ENCODE peak calls at places on chromosome 14, in eight cellular contexts. One of them, this sample, is unnamed. For H3K4me1, the result is how much of the 10 kb centered on the place peaks cover.

GRCh38 chr14:91318911-91319310 is 74.4 kb upstream of the GPR68 start:
- DNase-seq in transverse colon: no peak
- DNase-seq in cardiac muscle cell: no peak
- DNase-seq in mammary epithelial cell: no peak
- DNase-seq in Peyer's patch: no peak
- DNase-seq in OCI-LY7: no peak
- DNase-seq in GM23248: no peak
- DNase-seq in psoas muscle: no peak
- DNase-seq in this sample: no peak

GRCh38 chr14:50355692-50356091 is 41.0 kb downstream of the CDKL1 start:
- DNase-seq in transverse colon: no peak
- DNase-seq in cardiac muscle cell: no peak
- DNase-seq in mammary epithelial cell: no peak
- DNase-seq in Peyer's patch: no peak
- DNase-seq in OCI-LY7: no peak
- DNase-seq in GM23248: no peak
- DNase-seq in psoas muscle: no peak
- DNase-seq in this sample: no peak

GRCh38 chr14:52640137-52640536 is 55.2 kb downstream of the ERO1A start:
- DNase-seq in transverse colon: no peak
- DNase-seq in cardiac muscle cell: no peak
- DNase-seq in mammary epithelial cell: no peak
- DNase-seq in Peyer's patch: no peak
- DNase-seq in OCI-LY7: no peak
- DNase-seq in GM23248: no peak
- DNase-seq in psoas muscle: no peak
- DNase-seq in this sample: no peak

GRCh38 chr14:37695836-37696235 is 100.4 kb downstream of the TTC6 start:
- DNase-seq in transverse colon: no peak
- DNase-seq in cardiac muscle cell: no peak
- DNase-seq in mammary epithelial cell: no peak
- DNase-seq in Peyer's patch: no peak
- DNase-seq in OCI-LY7: no peak
- DNase-seq in GM23248: peak
- DNase-seq in psoas muscle: no peak
- DNase-seq in this sample: no peak

GRCh38 chr14:59085207-59085739 is 103.2 kb upstream of the DAAM1 start:
- DNase-seq in transverse colon: no peak
- DNase-seq in cardiac muscle cell: no peak
- DNase-seq in mammary epithelial cell: peak
- DNase-seq in Peyer's patch: no peak
- DNase-seq in OCI-LY7: no peak
- DNase-seq in GM23248: peak
- DNase-seq in psoas muscle: no peak
- DNase-seq in this sample: no peak

GRCh38 chr14:60807971-60808370 is 73.4 kb downstream of the MNAT1 start:
- DNase-seq in transverse colon: no peak
- DNase-seq in cardiac muscle cell: no peak
- DNase-seq in mammary epithelial cell: no peak
- DNase-seq in Peyer's patch: no peak
- DNase-seq in OCI-LY7: no peak
- DNase-seq in GM23248: peak
- DNase-seq in psoas muscle: no peak
- DNase-seq in this sample: no peak

GRCh38 chr14:45135181-45135580 is 549 bp upstream of the FANCM start:
- DNase-seq in transverse colon: no peak
- DNase-seq in cardiac muscle cell: peak
- DNase-seq in mammary epithelial cell: no peak
- DNase-seq in Peyer's patch: no peak
- DNase-seq in OCI-LY7: peak
- DNase-seq in GM23248: peak
- DNase-seq in psoas muscle: no peak
- DNase-seq in this sample: no peak

GRCh38 chr14:91258021-91258618 is 13.6 kb upstream of the GPR68 start:
- DNase-seq in transverse colon: peak
- DNase-seq in cardiac muscle cell: no peak
- DNase-seq in mammary epithelial cell: peak
- DNase-seq in Peyer's patch: no peak
- DNase-seq in OCI-LY7: no peak
- DNase-seq in GM23248: peak
- DNase-seq in psoas muscle: peak
- DNase-seq in this sample: no peak

GRCh38 chr14:60242420-60242819 is 6.6 kb upstream of the PPM1A start:
- DNase-seq in transverse colon: no peak
- DNase-seq in cardiac muscle cell: no peak
- DNase-seq in mammary epithelial cell: no peak
- DNase-seq in Peyer's patch: no peak
- DNase-seq in OCI-LY7: peak
- DNase-seq in GM23248: no peak
- DNase-seq in psoas muscle: no peak
- DNase-seq in this sample: no peak

GRCh38 chr14:102777711-102778615 is 714 bp downstream of the TRAF3 start:
- DNase-seq in transverse colon: peak
- DNase-seq in cardiac muscle cell: peak
- DNase-seq in mammary epithelial cell: peak
- DNase-seq in Peyer's patch: peak
- DNase-seq in OCI-LY7: peak
- DNase-seq in GM23248: peak
- DNase-seq in psoas muscle: no peak
- DNase-seq in this sample: no peak

GRCh38 chr14:57747036-57747435 is 118.9 kb downstream of the SLC35F4 start:
- DNase-seq in transverse colon: peak
- DNase-seq in cardiac muscle cell: no peak
- DNase-seq in mammary epithelial cell: peak
- DNase-seq in Peyer's patch: no peak
- DNase-seq in OCI-LY7: no peak
- DNase-seq in GM23248: peak
- DNase-seq in psoas muscle: no peak
- DNase-seq in this sample: peak

GRCh38 chr14:98605043-98605442 is 667.0 kb downstream of the BCL11B start:
- DNase-seq in transverse colon: no peak
- DNase-seq in cardiac muscle cell: no peak
- DNase-seq in mammary epithelial cell: no peak
- DNase-seq in Peyer's patch: no peak
- DNase-seq in OCI-LY7: no peak
- DNase-seq in GM23248: no peak
- DNase-seq in psoas muscle: no peak
- DNase-seq in this sample: no peak

GRCh38 chr14:104494483-104494882 is 85.1 kb upstream of the C14orf180 start:
- DNase-seq in transverse colon: no peak
- DNase-seq in cardiac muscle cell: no peak
- DNase-seq in mammary epithelial cell: no peak
- DNase-seq in Peyer's patch: no peak
- DNase-seq in OCI-LY7: no peak
- DNase-seq in GM23248: no peak
- DNase-seq in psoas muscle: no peak
- DNase-seq in this sample: no peak

GRCh38 chr14:85625925-85626585 is 96.1 kb downstream of the FLRT2 start:
- DNase-seq in transverse colon: no peak
- DNase-seq in cardiac muscle cell: no peak
- DNase-seq in mammary epithelial cell: no peak
- DNase-seq in Peyer's patch: no peak
- DNase-seq in OCI-LY7: no peak
- DNase-seq in GM23248: no peak
- DNase-seq in psoas muscle: no peak
- DNase-seq in this sample: no peak

GRCh38 chr14:92737206-92737605 is 11.2 kb downstream of the LGMN start:
- DNase-seq in transverse colon: no peak
- DNase-seq in cardiac muscle cell: peak
- DNase-seq in mammary epithelial cell: no peak
- DNase-seq in Peyer's patch: no peak
- DNase-seq in OCI-LY7: no peak
- DNase-seq in GM23248: no peak
- DNase-seq in psoas muscle: no peak
- DNase-seq in this sample: no peak

GRCh38 chr14:104389326-104390220 is 190.0 kb upstream of the C14orf180 start:
- DNase-seq in transverse colon: no peak
- DNase-seq in cardiac muscle cell: no peak
- DNase-seq in mammary epithelial cell: no peak
- DNase-seq in Peyer's patch: peak
- DNase-seq in OCI-LY7: peak
- DNase-seq in GM23248: no peak
- DNase-seq in psoas muscle: peak
- DNase-seq in this sample: no peak

GRCh38 chr14:101705733-101706508 is 55.6 kb upstream of the PPP2R5C start:
- DNase-seq in transverse colon: peak
- DNase-seq in cardiac muscle cell: peak
- DNase-seq in mammary epithelial cell: no peak
- DNase-seq in Peyer's patch: peak
- DNase-seq in OCI-LY7: no peak
- DNase-seq in GM23248: peak
- DNase-seq in psoas muscle: peak
- DNase-seq in this sample: peak

GRCh38 chr14:100586153-100586519 is 1.1 kb downstream of the BEGAIN start:
- DNase-seq in transverse colon: no peak
- DNase-seq in cardiac muscle cell: no peak
- DNase-seq in mammary epithelial cell: no peak
- DNase-seq in Peyer's patch: no peak
- DNase-seq in OCI-LY7: no peak
- DNase-seq in GM23248: peak
- DNase-seq in psoas muscle: peak
- DNase-seq in this sample: no peak

GRCh38 chr14:71320734-71321555 is 413.7 kb downstream of the PCNX1 start:
- DNase-seq in transverse colon: peak
- DNase-seq in cardiac muscle cell: peak
- DNase-seq in mammary epithelial cell: peak
- DNase-seq in Peyer's patch: peak
- DNase-seq in OCI-LY7: peak
- DNase-seq in GM23248: peak
- DNase-seq in psoas muscle: peak
- DNase-seq in this sample: peak

GRCh38 chr14:49975286-49975685 is 82.4 kb downstream of the ARF6 start:
- DNase-seq in transverse colon: no peak
- DNase-seq in cardiac muscle cell: no peak
- DNase-seq in mammary epithelial cell: peak
- DNase-seq in Peyer's patch: peak
- DNase-seq in OCI-LY7: no peak
- DNase-seq in GM23248: peak
- DNase-seq in psoas muscle: no peak
- DNase-seq in this sample: no peak

GRCh38 chr14:100165376-100165775 is 5.9 kb upstream of the DEGS2 start:
- DNase-seq in transverse colon: peak
- DNase-seq in cardiac muscle cell: peak
- DNase-seq in mammary epithelial cell: no peak
- DNase-seq in Peyer's patch: peak
- DNase-seq in OCI-LY7: no peak
- DNase-seq in GM23248: no peak
- DNase-seq in psoas muscle: no peak
- DNase-seq in this sample: no peak

GRCh38 chr14:105926415-105927093 is 400.2 kb downstream of the TMEM121 start:
- DNase-seq in transverse colon: peak
- DNase-seq in cardiac muscle cell: no peak
- DNase-seq in mammary epithelial cell: no peak
- DNase-seq in Peyer's patch: peak
- DNase-seq in OCI-LY7: no peak
- DNase-seq in GM23248: no peak
- DNase-seq in psoas muscle: peak
- DNase-seq in this sample: no peak

GRCh38 chr14:105925615-105926414 is 399.4 kb downstream of the TMEM121 start:
- DNase-seq in transverse colon: no peak
- DNase-seq in cardiac muscle cell: no peak
- DNase-seq in mammary epithelial cell: no peak
- DNase-seq in Peyer's patch: peak
- DNase-seq in OCI-LY7: no peak
- DNase-seq in GM23248: no peak
- DNase-seq in psoas muscle: peak
- DNase-seq in this sample: no peak

GRCh38 chr14:105927094-105927475 is 400.7 kb downstream of the TMEM121 start:
- DNase-seq in transverse colon: no peak
- DNase-seq in cardiac muscle cell: no peak
- DNase-seq in mammary epithelial cell: no peak
- DNase-seq in Peyer's patch: peak
- DNase-seq in OCI-LY7: no peak
- DNase-seq in GM23248: no peak
- DNase-seq in psoas muscle: peak
- DNase-seq in this sample: no peak

GRCh38 chr14:105929327-105930081 is 403.1 kb downstream of the TMEM121 start:
- DNase-seq in transverse colon: no peak
- DNase-seq in cardiac muscle cell: no peak
- DNase-seq in mammary epithelial cell: no peak
- DNase-seq in Peyer's patch: peak
- DNase-seq in OCI-LY7: no peak
- DNase-seq in GM23248: no peak
- DNase-seq in psoas muscle: peak
- DNase-seq in this sample: no peak

GRCh38 chr14:105927661-105928060 is 401.3 kb downstream of the TMEM121 start:
- DNase-seq in transverse colon: peak
- DNase-seq in cardiac muscle cell: no peak
- DNase-seq in mammary epithelial cell: no peak
- DNase-seq in Peyer's patch: peak
- DNase-seq in OCI-LY7: no peak
- DNase-seq in GM23248: no peak
- DNase-seq in psoas muscle: no peak
- DNase-seq in this sample: no peak
- H3K4me1 ChIP-seq in transverse colon: under half
- H3K4me1 ChIP-seq in cardiac muscle cell: under half
- H3K4me1 ChIP-seq in mammary epithelial cell: under half
- H3K4me1 ChIP-seq in Peyer's patch: under half
- H3K4me1 ChIP-seq in OCI-LY7: under half
- H3K4me1 ChIP-seq in GM23248: under half
- H3K4me1 ChIP-seq in psoas muscle: under half
- H3K4me1 ChIP-seq in this sample: under half

GRCh38 chr14:73785834-73786631 is 65.6 kb upstream of the PTGR2 start:
- DNase-seq in transverse colon: peak
- DNase-seq in cardiac muscle cell: peak
- DNase-seq in mammary epithelial cell: peak
- DNase-seq in Peyer's patch: peak
- DNase-seq in OCI-LY7: peak
- DNase-seq in GM23248: peak
- DNase-seq in psoas muscle: peak
- DNase-seq in this sample: peak
- H3K4me1 ChIP-seq in transverse colon: half or more
- H3K4me1 ChIP-seq in cardiac muscle cell: under half
- H3K4me1 ChIP-seq in mammary epithelial cell: half or more
- H3K4me1 ChIP-seq in Peyer's patch: half or more
- H3K4me1 ChIP-seq in OCI-LY7: half or more
- H3K4me1 ChIP-seq in GM23248: under half
- H3K4me1 ChIP-seq in psoas muscle: half or more
- H3K4me1 ChIP-seq in this sample: under half

GRCh38 chr14:94375552-94376107 is 12.8 kb downstream of the SERPINA1 start:
- DNase-seq in transverse colon: no peak
- DNase-seq in cardiac muscle cell: no peak
- DNase-seq in mammary epithelial cell: no peak
- DNase-seq in Peyer's patch: no peak
- DNase-seq in OCI-LY7: no peak
- DNase-seq in GM23248: no peak
- DNase-seq in psoas muscle: no peak
- DNase-seq in this sample: no peak
- H3K4me1 ChIP-seq in transverse colon: under half
- H3K4me1 ChIP-seq in cardiac muscle cell: under half
- H3K4me1 ChIP-seq in mammary epithelial cell: under half
- H3K4me1 ChIP-seq in Peyer's patch: under half
- H3K4me1 ChIP-seq in OCI-LY7: under half
- H3K4me1 ChIP-seq in GM23248: under half
- H3K4me1 ChIP-seq in psoas muscle: under half
- H3K4me1 ChIP-seq in this sample: under half

DNA sequence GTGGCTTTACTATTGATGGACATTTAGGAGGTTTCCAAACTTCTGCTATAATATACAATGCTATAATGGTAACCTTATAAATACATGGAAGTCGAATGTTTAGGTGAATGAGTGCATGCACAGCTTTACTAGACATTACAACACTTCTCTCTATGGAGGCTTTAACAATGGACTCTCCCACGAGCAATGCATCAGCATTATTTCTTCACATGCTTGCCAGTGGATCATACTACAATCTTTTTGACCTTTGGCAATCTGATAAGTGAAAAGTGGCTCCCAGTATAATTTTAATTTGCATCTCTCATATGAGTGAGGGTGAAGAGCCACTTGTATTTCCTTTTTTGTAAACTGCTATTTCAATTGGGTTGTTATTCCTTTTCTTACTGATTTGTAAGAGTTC is 18.2 kb downstream of the RDH12 start:
- DNase-seq in transverse colon: no peak
- DNase-seq in cardiac muscle cell: no peak
- DNase-seq in mammary epithelial cell: no peak
- DNase-seq in Peyer's patch: no peak
- DNase-seq in OCI-LY7: no peak
- DNase-seq in GM23248: no peak
- DNase-seq in psoas muscle: no peak
- DNase-seq in this sample: no peak
- H3K4me1 ChIP-seq in transverse colon: under half
- H3K4me1 ChIP-seq in cardiac muscle cell: under half
- H3K4me1 ChIP-seq in mammary epithelial cell: under half
- H3K4me1 ChIP-seq in Peyer's patch: under half
- H3K4me1 ChIP-seq in OCI-LY7: under half
- H3K4me1 ChIP-seq in GM23248: under half
- H3K4me1 ChIP-seq in psoas muscle: under half
- H3K4me1 ChIP-seq in this sample: under half